ENCODE peak calls at places on chromosomes 12 and 14, in five cellular contexts. D is fibroblast of lung, C is uterus, W is neural progenitor cell, N is heart right ventricle. G is an unnamed sample.

GRCh38 chr12:94718114-94718513 is 67.8 kb upstream of the TMCC3 start:
- DNase-seq in D (peak), C (no peak), N (no peak), W (no peak), G (no peak)

GRCh38 chr12:46453428-46453827 is 80.9 kb upstream of the SLC38A2 start:
- DNase-seq in D (no peak), W (no peak), C (no peak), N (no peak), G (no peak)

GRCh38 chr12:63029676-63030075 is 94.7 kb upstream of the PPM1H start:
- DNase-seq in W (no peak), N (no peak), C (no peak), D (no peak), G (no peak)

GRCh38 chr14:32694795-32695449 is 243.8 kb upstream of the NPAS3 start:
- DNase-seq in N (no peak), C (no peak), D (no peak), W (no peak), G (no peak)

GRCh38 chr12:57737467-57738141 is 938 bp downstream of the AGAP2 start:
- DNase-seq in C (no peak), W (peak), D (no peak), N (no peak), G (no peak)

GRCh38 chr12:21656931-21657335 is 709 bp downstream of the LDHB start:
- DNase-seq in C (peak), N (no peak), W (peak), D (peak), G (peak)

GRCh38 chr12:124524231-124524925 is 43.0 kb downstream of the NCOR2 start:
- DNase-seq in W (no peak), N (no peak), C (peak), D (peak), G (peak)

GRCh38 chr12:117141097-117141898 is 42.1 kb upstream of the TESC start:
- DNase-seq in W (no peak), N (no peak), D (no peak), C (no peak), G (no peak)

GRCh38 chr12:2299207-2299606 is 246.4 kb downstream of the CACNA1C start:
- DNase-seq in C (no peak), D (no peak), W (no peak), N (no peak), G (no peak)

GRCh38 chr14:35341454-35342159 is 49.4 kb downstream of the PSMA6 start:
- DNase-seq in W (peak), C (peak), N (peak), D (peak), G (no peak)

GRCh38 chr12:53098354-53098981 is 1.0 kb downstream of the IGFBP6 start:
- DNase-seq in D (peak), N (no peak), C (peak), W (no peak), G (peak)

GRCh38 chr14:80356413-80356812 is 145.1 kb upstream of the DIO2 start:
- DNase-seq in D (peak), C (no peak), N (no peak), W (peak), G (peak)

GRCh38 chr12:57772429-57773322 is at the start of gene EEF1AKMT3:
- DNase-seq in W (peak), D (peak), C (peak), N (peak), G (peak)

GRCh38 chr12:56080556-56081138 is 682 bp downstream of the ERBB3 start:
- DNase-seq in C (no peak), D (no peak), N (no peak), W (peak), G (no peak)

GRCh38 chr12:132190012-132190755 is 45.9 kb downstream of the NOC4L start:
- DNase-seq in D (no peak), C (no peak), W (peak), N (peak), G (no peak)

GRCh38 chr12:83121886-83122622 is 435.3 kb downstream of the TMTC2 start:
- DNase-seq in W (no peak), N (no peak), D (no peak), C (no peak), G (no peak)

GRCh38 chr12:12194206-12194605 is 72.6 kb downstream of the LRP6 start:
- DNase-seq in W (no peak), D (peak), N (no peak), C (no peak), G (peak)

GRCh38 chr14:49972199-49972671 is 79.4 kb downstream of the ARF6 start:
- DNase-seq in N (no peak), W (no peak), D (peak), C (no peak), G (no peak)

GRCh38 chr12:50916292-50916691 is 36.1 kb upstream of the HIGD1C start:
- DNase-seq in N (no peak), D (no peak), C (no peak), W (no peak), G (no peak)

GRCh38 chr12:50918584-50919316 is 33.6 kb upstream of the HIGD1C start:
- DNase-seq in N (no peak), D (no peak), W (no peak), C (no peak), G (no peak)

GRCh38 chr12:50913224-50913623 is 39.1 kb upstream of the HIGD1C start:
- DNase-seq in D (no peak), N (no peak), C (no peak), W (no peak), G (no peak)

GRCh38 chr12:50914872-50915484 is 37.4 kb upstream of the HIGD1C start:
- DNase-seq in C (no peak), N (no peak), D (no peak), W (no peak), G (no peak)
- TF ChIP-seq CTCF in C (no peak), N (no peak), D (no peak), W (no peak), G (no peak)

GRCh38 chr12:111412007-111412829 is 6.5 kb downstream of the SH2B3 start:
- DNase-seq in N (peak), W (peak), C (no peak), D (no peak), G (no peak)
- H3K27ac ChIP-seq in N (peak), W (no peak), C (peak), D (peak), G (peak)

DNA sequence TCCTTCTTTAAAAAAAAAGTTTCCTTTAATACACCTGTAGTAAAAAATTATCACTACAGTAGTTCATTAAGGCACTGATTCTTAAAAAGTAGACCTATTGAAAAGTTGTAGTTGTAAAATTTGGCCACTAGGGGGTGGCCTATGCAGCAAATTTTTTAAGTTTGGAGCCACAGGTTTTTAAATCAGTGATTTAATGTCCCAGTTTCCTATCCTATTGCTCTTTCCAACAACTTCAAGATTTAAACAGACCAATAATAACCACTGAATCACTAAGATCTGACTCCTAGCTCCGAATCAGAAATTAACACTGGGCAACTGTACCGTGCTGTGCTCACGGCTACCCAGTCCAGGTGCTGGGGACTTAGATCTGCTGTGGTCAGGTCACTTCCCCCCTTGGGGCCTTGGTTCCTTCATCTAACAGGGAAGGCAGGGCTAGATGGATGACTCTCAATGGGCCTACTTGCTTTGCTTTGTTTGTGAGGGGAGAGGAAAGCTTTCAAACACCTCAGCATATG is 279.3 kb downstream of the MED13L start:
- DNase-seq in D (peak), C (no peak), W (peak), N (no peak), G (peak)
- H3K4me3 ChIP-seq in D (no peak), C (no peak), W (no peak), N (no peak), G (no peak)

DNA sequence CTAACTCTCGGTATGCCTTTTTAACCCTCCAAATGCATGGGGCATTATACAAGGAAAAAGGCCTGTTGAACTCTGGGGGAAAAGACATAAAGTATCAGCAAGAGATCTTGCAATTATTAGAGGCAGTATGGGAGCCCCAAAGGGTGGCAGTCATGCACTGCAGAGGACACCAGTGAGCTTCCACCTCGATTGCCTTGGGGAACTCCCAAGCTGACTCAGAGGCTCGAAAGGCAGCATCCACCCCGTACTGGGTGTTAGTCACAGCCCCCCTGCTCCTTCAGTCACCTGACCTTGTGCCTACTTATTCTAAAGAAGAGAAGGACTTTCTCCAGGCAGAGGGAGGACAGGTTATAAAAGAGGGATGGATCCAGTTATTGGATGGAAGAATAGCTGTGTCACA is 781.4 kb upstream of the TMEM132C start:
- DNase-seq in C (no peak), D (peak), W (no peak), N (no peak), G (peak)
- TF ChIP-seq CTCF in C (no peak), D (peak), W (no peak), N (no peak), G (peak)